ENCODE peak calls at places on chromosomes 4 and X, in six cellular contexts. One of them, this sample, is unnamed.

GRCh38 chrX:17500145-17500579 is 125.2 kb downstream of the NHS start:
- DNase-seq in activated CD8-positive, alpha-beta memory T cell treated with anti-CD3 and anti-CD28 coated beads for 48 hours: no peak
- DNase-seq in naive thymus-derived CD4-positive, alpha-beta T cell: no peak
- DNase-seq in D341Med: no peak
- DNase-seq in naive thymus-derived CD8-positive, alpha-beta T cell: no peak
- DNase-seq in lower lobe of right lung: no peak
- DNase-seq in this sample: no peak

GRCh38 chr4:189001283-189001970 is 862.2 kb downstream of the TRIML1 start:
- DNase-seq in D341Med: no peak
- DNase-seq in lower lobe of right lung: no peak
- DNase-seq in naive thymus-derived CD8-positive, alpha-beta T cell: no peak
- DNase-seq in naive thymus-derived CD4-positive, alpha-beta T cell: no peak
- DNase-seq in activated CD8-positive, alpha-beta memory T cell treated with anti-CD3 and anti-CD28 coated beads for 48 hours: no peak
- DNase-seq in this sample: no peak

GRCh38 chrX:97517763-97518162 is 634.1 kb downstream of the RPA4 start:
- DNase-seq in activated CD8-positive, alpha-beta memory T cell treated with anti-CD3 and anti-CD28 coated beads for 48 hours: no peak
- DNase-seq in naive thymus-derived CD8-positive, alpha-beta T cell: no peak
- DNase-seq in D341Med: no peak
- DNase-seq in naive thymus-derived CD4-positive, alpha-beta T cell: no peak
- DNase-seq in lower lobe of right lung: no peak
- DNase-seq in this sample: no peak

GRCh38 chrX:82541822-82542221 is 966.3 kb upstream of the POU3F4 start:
- DNase-seq in naive thymus-derived CD4-positive, alpha-beta T cell: no peak
- DNase-seq in activated CD8-positive, alpha-beta memory T cell treated with anti-CD3 and anti-CD28 coated beads for 48 hours: no peak
- DNase-seq in lower lobe of right lung: no peak
- DNase-seq in naive thymus-derived CD8-positive, alpha-beta T cell: no peak
- DNase-seq in D341Med: no peak
- DNase-seq in this sample: no peak

GRCh38 chr4:94339779-94340178 is 2.9 kb downstream of the HPGDS start:
- DNase-seq in naive thymus-derived CD4-positive, alpha-beta T cell: no peak
- DNase-seq in naive thymus-derived CD8-positive, alpha-beta T cell: no peak
- DNase-seq in lower lobe of right lung: no peak
- DNase-seq in D341Med: no peak
- DNase-seq in activated CD8-positive, alpha-beta memory T cell treated with anti-CD3 and anti-CD28 coated beads for 48 hours: no peak
- DNase-seq in this sample: no peak

GRCh38 chr4:185889566-185889965 is 77.6 kb upstream of the SORBS2 start:
- DNase-seq in naive thymus-derived CD4-positive, alpha-beta T cell: no peak
- DNase-seq in activated CD8-positive, alpha-beta memory T cell treated with anti-CD3 and anti-CD28 coated beads for 48 hours: no peak
- DNase-seq in D341Med: no peak
- DNase-seq in naive thymus-derived CD8-positive, alpha-beta T cell: no peak
- DNase-seq in lower lobe of right lung: no peak
- DNase-seq in this sample: no peak

GRCh38 chr4:16897351-16897750 is 1.1 kb downstream of the LDB2 start:
- DNase-seq in D341Med: no peak
- DNase-seq in activated CD8-positive, alpha-beta memory T cell treated with anti-CD3 and anti-CD28 coated beads for 48 hours: no peak
- DNase-seq in naive thymus-derived CD8-positive, alpha-beta T cell: no peak
- DNase-seq in naive thymus-derived CD4-positive, alpha-beta T cell: no peak
- DNase-seq in lower lobe of right lung: no peak
- DNase-seq in this sample: no peak

GRCh38 chr4:150297861-150298474 is 219.7 kb downstream of the DCLK2 start:
- DNase-seq in activated CD8-positive, alpha-beta memory T cell treated with anti-CD3 and anti-CD28 coated beads for 48 hours: no peak
- DNase-seq in naive thymus-derived CD4-positive, alpha-beta T cell: no peak
- DNase-seq in D341Med: peak; percentile 27
- DNase-seq in lower lobe of right lung: no peak
- DNase-seq in naive thymus-derived CD8-positive, alpha-beta T cell: no peak
- DNase-seq in this sample: no peak

GRCh38 chr4:90852232-90852631 is 725.0 kb downstream of the CCSER1 start:
- DNase-seq in D341Med: no peak
- DNase-seq in lower lobe of right lung: no peak
- DNase-seq in activated CD8-positive, alpha-beta memory T cell treated with anti-CD3 and anti-CD28 coated beads for 48 hours: no peak
- DNase-seq in naive thymus-derived CD8-positive, alpha-beta T cell: no peak
- DNase-seq in naive thymus-derived CD4-positive, alpha-beta T cell: no peak
- DNase-seq in this sample: no peak

GRCh38 chrX:63934791-63935190 is 149.8 kb upstream of the ARHGEF9 start:
- DNase-seq in naive thymus-derived CD4-positive, alpha-beta T cell: no peak
- DNase-seq in naive thymus-derived CD8-positive, alpha-beta T cell: no peak
- DNase-seq in D341Med: no peak
- DNase-seq in activated CD8-positive, alpha-beta memory T cell treated with anti-CD3 and anti-CD28 coated beads for 48 hours: no peak
- DNase-seq in lower lobe of right lung: no peak
- DNase-seq in this sample: no peak

GRCh38 chr4:115113382-115114106 is at the start of gene NDST4:
- DNase-seq in naive thymus-derived CD8-positive, alpha-beta T cell: no peak
- DNase-seq in naive thymus-derived CD4-positive, alpha-beta T cell: no peak
- DNase-seq in activated CD8-positive, alpha-beta memory T cell treated with anti-CD3 and anti-CD28 coated beads for 48 hours: no peak
- DNase-seq in D341Med: peak; percentile 30
- DNase-seq in lower lobe of right lung: no peak
- DNase-seq in this sample: no peak

GRCh38 chr4:33715996-33716395 is 2528.3 kb downstream of the ARAP2 start:
- DNase-seq in lower lobe of right lung: no peak
- DNase-seq in naive thymus-derived CD4-positive, alpha-beta T cell: no peak
- DNase-seq in naive thymus-derived CD8-positive, alpha-beta T cell: no peak
- DNase-seq in activated CD8-positive, alpha-beta memory T cell treated with anti-CD3 and anti-CD28 coated beads for 48 hours: no peak
- DNase-seq in D341Med: no peak
- DNase-seq in this sample: no peak

GRCh38 chr4:143721317-143721716 is 20.8 kb upstream of the FREM3 start:
- DNase-seq in activated CD8-positive, alpha-beta memory T cell treated with anti-CD3 and anti-CD28 coated beads for 48 hours: no peak
- DNase-seq in D341Med: no peak
- DNase-seq in naive thymus-derived CD4-positive, alpha-beta T cell: no peak
- DNase-seq in naive thymus-derived CD8-positive, alpha-beta T cell: no peak
- DNase-seq in lower lobe of right lung: no peak
- DNase-seq in this sample: no peak

GRCh38 chrX:72620550-72621145 is 48.0 kb upstream of the HDAC8 start:
- DNase-seq in naive thymus-derived CD4-positive, alpha-beta T cell: no peak
- DNase-seq in naive thymus-derived CD8-positive, alpha-beta T cell: no peak
- DNase-seq in activated CD8-positive, alpha-beta memory T cell treated with anti-CD3 and anti-CD28 coated beads for 48 hours: no peak
- DNase-seq in lower lobe of right lung: peak; percentile 23
- DNase-seq in D341Med: no peak
- DNase-seq in this sample: no peak

GRCh38 chr4:3369781-3370660 is 71.7 kb upstream of the HGFAC start:
- DNase-seq in activated CD8-positive, alpha-beta memory T cell treated with anti-CD3 and anti-CD28 coated beads for 48 hours: no peak
- DNase-seq in D341Med: peak; percentile 62
- DNase-seq in lower lobe of right lung: peak; percentile 45
- DNase-seq in naive thymus-derived CD4-positive, alpha-beta T cell: peak; percentile 67
- DNase-seq in naive thymus-derived CD8-positive, alpha-beta T cell: no peak
- DNase-seq in this sample: no peak

GRCh38 chr4:41814565-41814964 is 66.0 kb upstream of the PHOX2B start:
- DNase-seq in activated CD8-positive, alpha-beta memory T cell treated with anti-CD3 and anti-CD28 coated beads for 48 hours: no peak
- DNase-seq in D341Med: peak; percentile 73
- DNase-seq in naive thymus-derived CD8-positive, alpha-beta T cell: no peak
- DNase-seq in lower lobe of right lung: no peak
- DNase-seq in naive thymus-derived CD4-positive, alpha-beta T cell: no peak
- DNase-seq in this sample: no peak

GRCh38 chr4:141730805-141731204 is 94.4 kb downstream of the IL15 start:
- DNase-seq in lower lobe of right lung: no peak
- DNase-seq in naive thymus-derived CD8-positive, alpha-beta T cell: no peak
- DNase-seq in activated CD8-positive, alpha-beta memory T cell treated with anti-CD3 and anti-CD28 coated beads for 48 hours: no peak
- DNase-seq in naive thymus-derived CD4-positive, alpha-beta T cell: no peak
- DNase-seq in D341Med: no peak
- DNase-seq in this sample: no peak

GRCh38 chr4:76485450-76485849 is 50.4 kb downstream of the SHROOM3 start:
- DNase-seq in lower lobe of right lung: no peak
- DNase-seq in naive thymus-derived CD8-positive, alpha-beta T cell: no peak
- DNase-seq in activated CD8-positive, alpha-beta memory T cell treated with anti-CD3 and anti-CD28 coated beads for 48 hours: no peak
- DNase-seq in D341Med: no peak
- DNase-seq in naive thymus-derived CD4-positive, alpha-beta T cell: no peak
- DNase-seq in this sample: no peak

GRCh38 chrX:129361566-129361965 is 161.7 kb downstream of the SMARCA1 start:
- DNase-seq in naive thymus-derived CD4-positive, alpha-beta T cell: no peak
- DNase-seq in lower lobe of right lung: no peak
- DNase-seq in D341Med: no peak
- DNase-seq in activated CD8-positive, alpha-beta memory T cell treated with anti-CD3 and anti-CD28 coated beads for 48 hours: no peak
- DNase-seq in naive thymus-derived CD8-positive, alpha-beta T cell: no peak
- DNase-seq in this sample: no peak

GRCh38 chr4:144350706-144351105 is 210.2 kb upstream of the GYPA start:
- DNase-seq in D341Med: no peak
- DNase-seq in lower lobe of right lung: no peak
- DNase-seq in activated CD8-positive, alpha-beta memory T cell treated with anti-CD3 and anti-CD28 coated beads for 48 hours: no peak
- DNase-seq in naive thymus-derived CD8-positive, alpha-beta T cell: no peak
- DNase-seq in naive thymus-derived CD4-positive, alpha-beta T cell: no peak
- DNase-seq in this sample: no peak

GRCh38 chrX:39734174-39734776 is 363.5 kb downstream of the BCOR start:
- DNase-seq in naive thymus-derived CD8-positive, alpha-beta T cell: no peak
- DNase-seq in activated CD8-positive, alpha-beta memory T cell treated with anti-CD3 and anti-CD28 coated beads for 48 hours: no peak
- DNase-seq in naive thymus-derived CD4-positive, alpha-beta T cell: no peak
- DNase-seq in lower lobe of right lung: no peak
- DNase-seq in D341Med: no peak
- DNase-seq in this sample: no peak

GRCh38 chrX:12240491-12240890 is 102.2 kb downstream of the FRMPD4 start:
- DNase-seq in lower lobe of right lung: no peak
- DNase-seq in activated CD8-positive, alpha-beta memory T cell treated with anti-CD3 and anti-CD28 coated beads for 48 hours: no peak
- DNase-seq in naive thymus-derived CD8-positive, alpha-beta T cell: no peak
- DNase-seq in D341Med: no peak
- DNase-seq in naive thymus-derived CD4-positive, alpha-beta T cell: no peak
- DNase-seq in this sample: no peak

GRCh38 chr4:100841911-100842310 is 324.1 kb upstream of the EMCN start:
- DNase-seq in naive thymus-derived CD4-positive, alpha-beta T cell: no peak
- DNase-seq in lower lobe of right lung: no peak
- DNase-seq in activated CD8-positive, alpha-beta memory T cell treated with anti-CD3 and anti-CD28 coated beads for 48 hours: no peak
- DNase-seq in naive thymus-derived CD8-positive, alpha-beta T cell: no peak
- DNase-seq in D341Med: no peak
- DNase-seq in this sample: no peak

GRCh38 chr4:68256284-68256683 is 10.8 kb upstream of the TMPRSS11B start:
- DNase-seq in naive thymus-derived CD8-positive, alpha-beta T cell: no peak
- DNase-seq in activated CD8-positive, alpha-beta memory T cell treated with anti-CD3 and anti-CD28 coated beads for 48 hours: no peak
- DNase-seq in naive thymus-derived CD4-positive, alpha-beta T cell: no peak
- DNase-seq in lower lobe of right lung: no peak
- DNase-seq in D341Med: no peak
- DNase-seq in this sample: no peak

GRCh38 chrX:17077349-17077748 is 130.9 kb downstream of the REPS2 start:
- DNase-seq in naive thymus-derived CD8-positive, alpha-beta T cell: no peak
- DNase-seq in naive thymus-derived CD4-positive, alpha-beta T cell: no peak
- DNase-seq in lower lobe of right lung: no peak
- DNase-seq in D341Med: no peak
- DNase-seq in activated CD8-positive, alpha-beta memory T cell treated with anti-CD3 and anti-CD28 coated beads for 48 hours: no peak
- DNase-seq in this sample: no peak

This sample was measured in naive B cell.